ENCODE peak calls at places on chromosomes 16 and 17, in four cellular contexts. W, Z, L and Q are unnamed samples.

GRCh38 chr16:88533381-88533831 is 36.8 kb upstream of the ZC3H18 start:
- DNase-seq in L (peak), W (no peak), Z (no peak), Q (no peak)

GRCh38 chr17:9985622-9986021 is 80.6 kb upstream of the RCVRN start:
- DNase-seq in W (no peak), Z (no peak), L (no peak), Q (no peak)

GRCh38 chr16:12575288-12575687 is 228.4 kb downstream of the CPPED1 start:
- DNase-seq in Z (no peak), L (no peak), W (no peak), Q (peak)

GRCh38 chr16:75372236-75372856 is 61.0 kb downstream of the CFDP1 start:
- DNase-seq in W (no peak), Z (no peak), L (peak), Q (no peak)

GRCh38 chr16:15807603-15808009 is 49.2 kb downstream of the MYH11 start:
- DNase-seq in W (no peak), L (peak), Z (no peak), Q (peak)

GRCh38 chr16:17372383-17372782 is 98.4 kb downstream of the XYLT1 start:
- DNase-seq in Z (no peak), W (no peak), L (no peak), Q (no peak)

GRCh38 chr16:86519649-86520316 is 9.5 kb downstream of the FOXF1 start:
- DNase-seq in L (peak), Z (no peak), W (peak), Q (no peak)

GRCh38 chr16:71567931-71568330 is 9.0 kb downstream of the TAT start:
- DNase-seq in Z (no peak), W (no peak), L (no peak), Q (no peak)

GRCh38 chr16:67161595-67162058 is 1.9 kb downstream of the FBXL8 start:
- DNase-seq in Z (no peak), W (peak), L (no peak), Q (no peak)

GRCh38 chr17:56774650-56775049 is 59.1 kb downstream of the C17orf67 start:
- DNase-seq in Z (no peak), L (no peak), W (no peak), Q (no peak)

GRCh38 chr17:31216053-31216751 is 80.8 kb downstream of the OMG start:
- DNase-seq in L (peak), W (no peak), Z (peak), Q (no peak)